ENCODE peak calls at places on chromosomes 12 and 14, in four cellular contexts. N is CD8-positive, alpha-beta memory T cell; H is MCF 10A; E is astrocyte of the hippocampus. M is an unnamed sample.

GRCh38 chr14:63770187-63770807 is 42.4 kb upstream of the SGPP1 start:
- DNase-seq in N (peak; percentile 68), H (peak; percentile 65), E (peak; percentile 74), M (peak; percentile 58)

GRCh38 chr14:56247495-56248087 is 129.4 kb downstream of the PELI2 start:
- DNase-seq in N (no peak), H (peak; percentile 41), E (peak; percentile 23), M (peak; percentile 33)

GRCh38 chr12:122988612-122989442 is 8.3 kb downstream of the ARL6IP4 start:
- DNase-seq in N (no peak), H (no peak), E (no peak), M (no peak)

GRCh38 chr14:101980700-101981099 is 16.3 kb downstream of the DYNC1H1 start:
- DNase-seq in N (no peak), H (peak; percentile 99), E (peak; percentile 98), M (peak; percentile 98)

GRCh38 chr12:132345555-132346200 is 16.3 kb upstream of the GALNT9 start:
- DNase-seq in N (no peak), H (no peak), E (no peak), M (no peak)

GRCh38 chr12:47449797-47450196 is 256.0 kb downstream of the RPAP3 start:
- DNase-seq in N (no peak), H (no peak), E (no peak), M (no peak)

GRCh38 chr12:5096241-5096880 is 52.7 kb downstream of the KCNA5 start:
- DNase-seq in N (no peak), H (no peak), E (peak; percentile 64), M (peak; percentile 74)

GRCh38 chr14:103696466-103697071 is 18.7 kb downstream of the XRCC3 start:
- DNase-seq in N (no peak), H (no peak), E (peak; percentile 59), M (peak; percentile 69)

GRCh38 chr14:104240426-104241157 is 102.2 kb downstream of the KIF26A start:
- DNase-seq in N (no peak), H (no peak), E (no peak), M (no peak)

GRCh38 chr12:114681149-114681849 is 2.7 kb downstream of the TBX3 start:
- DNase-seq in N (no peak), H (peak; percentile 47), E (no peak), M (peak; percentile 65)

M was measured in astrocyte of the spinal cord.